ENCODE peak calls at places on chromosomes 16 and 17, in five cellular contexts. One of them, this sample, is unnamed.

GRCh38 chr17:63623786-63624185 is 1.6 kb downstream of the MAP3K3 start:
- DNase-seq in fibroblast of the conjunctiva: no peak
- DNase-seq in astrocyte of the spinal cord: no peak
- DNase-seq in naive thymus-derived CD8-positive, alpha-beta T cell: no peak
- DNase-seq in NCI-H146: no peak
- DNase-seq in this sample: no peak

GRCh38 chr16:85296859-85297698 is 184.8 kb upstream of the CIBAR2 start:
- DNase-seq in fibroblast of the conjunctiva: no peak
- DNase-seq in astrocyte of the spinal cord: no peak
- DNase-seq in naive thymus-derived CD8-positive, alpha-beta T cell: peak
- DNase-seq in NCI-H146: peak
- DNase-seq in this sample: peak

GRCh38 chr17:49487202-49487601 is 7.9 kb upstream of the NGFR start:
- DNase-seq in fibroblast of the conjunctiva: no peak
- DNase-seq in astrocyte of the spinal cord: no peak
- DNase-seq in naive thymus-derived CD8-positive, alpha-beta T cell: no peak
- DNase-seq in NCI-H146: no peak
- DNase-seq in this sample: no peak

GRCh38 chr17:37884516-37884915 is 39.7 kb upstream of the TBC1D3K start:
- DNase-seq in fibroblast of the conjunctiva: no peak
- DNase-seq in astrocyte of the spinal cord: no peak
- DNase-seq in naive thymus-derived CD8-positive, alpha-beta T cell: no peak
- DNase-seq in NCI-H146: no peak
- DNase-seq in this sample: no peak

GRCh38 chr17:273994-274832 is 78.4 kb downstream of the RPH3AL start:
- DNase-seq in fibroblast of the conjunctiva: no peak
- DNase-seq in astrocyte of the spinal cord: no peak
- DNase-seq in naive thymus-derived CD8-positive, alpha-beta T cell: peak
- DNase-seq in NCI-H146: no peak
- DNase-seq in this sample: no peak

GRCh38 chr17:13228225-13228624 is 210.4 kb upstream of the ELAC2 start:
- DNase-seq in fibroblast of the conjunctiva: no peak
- DNase-seq in astrocyte of the spinal cord: no peak
- DNase-seq in naive thymus-derived CD8-positive, alpha-beta T cell: no peak
- DNase-seq in NCI-H146: no peak
- DNase-seq in this sample: no peak

GRCh38 chr17:63165420-63165819 is 199.4 kb downstream of the TANC2 start:
- DNase-seq in fibroblast of the conjunctiva: no peak
- DNase-seq in astrocyte of the spinal cord: no peak
- DNase-seq in naive thymus-derived CD8-positive, alpha-beta T cell: no peak
- DNase-seq in NCI-H146: no peak
- DNase-seq in this sample: no peak

GRCh38 chr16:72996291-72997062 is 51.5 kb downstream of the ZFHX3 start:
- DNase-seq in fibroblast of the conjunctiva: no peak
- DNase-seq in astrocyte of the spinal cord: no peak
- DNase-seq in naive thymus-derived CD8-positive, alpha-beta T cell: no peak
- DNase-seq in NCI-H146: no peak
- DNase-seq in this sample: no peak

GRCh38 chr17:43940630-43941029 is 1.6 kb downstream of the PPY start:
- DNase-seq in fibroblast of the conjunctiva: no peak
- DNase-seq in astrocyte of the spinal cord: peak
- DNase-seq in naive thymus-derived CD8-positive, alpha-beta T cell: no peak
- DNase-seq in NCI-H146: peak
- DNase-seq in this sample: no peak

GRCh38 chr17:77837917-77838316 is 120.6 kb upstream of the TNRC6C start:
- DNase-seq in fibroblast of the conjunctiva: no peak
- DNase-seq in astrocyte of the spinal cord: no peak
- DNase-seq in naive thymus-derived CD8-positive, alpha-beta T cell: no peak
- DNase-seq in NCI-H146: no peak
- DNase-seq in this sample: no peak

This sample was measured in CD14-positive monocyte.